ENCODE peak calls at places on chromosomes 11 and 22, in five cellular contexts. H is body of pancreas, N is lower leg skin, A is A549, I is HCT116. S is an unnamed sample.

GRCh38 chr11:18698341-18699268 is at the start of gene TMEM86A:
- DNase-seq in H (peak; percentile 97), I (peak; percentile 59), A (peak; percentile 90), N (peak; percentile 90), S (peak; percentile 96)

GRCh38 chr11:116856423-116856822 is 19.0 kb upstream of the APOA1 start:
- DNase-seq in N (no peak), A (no peak), I (no peak), H (no peak), S (no peak)

GRCh38 chr11:35206616-35207015 is 67.6 kb downstream of the CD44 start:
- DNase-seq in A (no peak), I (no peak), H (no peak), N (no peak), S (no peak)

GRCh38 chr11:66958232-66958955 is at the start of gene PC:
- DNase-seq in A (peak; percentile 99), I (peak; percentile 99), N (peak; percentile 99), H (peak; percentile 99), S (peak; percentile 100)

GRCh38 chr11:14308114-14308896 is 50.7 kb downstream of the RRAS2 start:
- DNase-seq in A (peak; percentile 59), I (peak; percentile 12), N (no peak), H (no peak), S (no peak)

GRCh38 chr22:43956805-43957463 is 1.7 kb downstream of the SAMM50 start:
- DNase-seq in H (no peak), N (no peak), I (no peak), A (no peak), S (no peak)

GRCh38 chr11:79406376-79406775 is 34.5 kb downstream of the TENM4 start:
- DNase-seq in I (no peak), N (no peak), A (no peak), H (no peak), S (no peak)

GRCh38 chr22:23751441-23751996 is 607 bp upstream of the ZNF70 start:
- DNase-seq in I (no peak), A (no peak), N (no peak), H (peak; percentile 53), S (peak; percentile 62)

GRCh38 chr22:20138868-20139267 is 7.3 kb downstream of the ZDHHC8 start:
- DNase-seq in A (no peak), N (no peak), H (no peak), I (no peak), S (peak; percentile 63)

GRCh38 chr11:10305262-10305963 is 540 bp downstream of the ADM start:
- DNase-seq in H (peak; percentile 49), A (no peak), N (no peak), I (no peak), S (no peak)

GRCh38 chr11:62715150-62716130 is 8.0 kb downstream of the GNG3 start:
- DNase-seq in N (no peak), A (no peak), I (no peak), H (no peak), S (no peak)

GRCh38 chr22:19943665-19944026 is 2.0 kb upstream of the TXNRD2 start:
- DNase-seq in N (no peak), I (no peak), H (peak; percentile 34), A (peak; percentile 29), S (no peak)

GRCh38 chr11:65013130-65013691 is 749 bp upstream of the ARL2 start:
- DNase-seq in I (no peak), H (peak; percentile 93), A (peak; percentile 94), N (peak; percentile 89), S (peak; percentile 94)

GRCh38 chr11:107549253-107549953 is 16.1 kb downstream of the ALKBH8 start:
- DNase-seq in I (no peak), N (no peak), A (no peak), H (no peak), S (no peak)

GRCh38 chr22:30325724-30326703 is 727 bp downstream of the TBC1D10A start:
- DNase-seq in N (no peak), A (no peak), I (no peak), H (peak; percentile 47), S (peak; percentile 58)

GRCh38 chr11:36743039-36743438 is 145.0 kb upstream of the RAG2 start:
- DNase-seq in H (no peak), I (no peak), A (no peak), N (no peak), S (no peak)

GRCh38 chr11:131217313-131218297 is 152.8 kb upstream of the NTM start:
- DNase-seq in N (no peak), I (no peak), H (no peak), A (no peak), S (peak; percentile 43)

GRCh38 chr11:31813961-31814868 is 3.1 kb upstream of the PAX6 start:
- DNase-seq in N (no peak), I (no peak), A (no peak), H (no peak), S (no peak)

GRCh38 chr22:41565403-41566054 is 4.7 kb downstream of the CSDC2 start:
- DNase-seq in I (peak; percentile 61), H (no peak), A (peak; percentile 71), N (no peak), S (peak; percentile 64)

GRCh38 chr11:65743928-65744698 is 23.5 kb upstream of the RNASEH2C start:
- DNase-seq in A (peak; percentile 49), N (no peak), I (peak; percentile 62), H (peak; percentile 80), S (peak; percentile 68)

GRCh38 chr11:50214376-50214775 is 181.7 kb downstream of the OR4C45 start:
- DNase-seq in A (no peak), I (no peak), H (no peak), N (no peak), S (no peak)

GRCh38 chr11:114478768-114479167 is 39.5 kb downstream of the REXO2 start:
- DNase-seq in N (no peak), A (no peak), H (no peak), I (no peak), S (no peak)

GRCh38 chr11:110479445-110480101 is 49.8 kb downstream of the FDX1 start:
- DNase-seq in I (no peak), A (no peak), H (no peak), N (no peak), S (no peak)

GRCh38 chr11:12591706-12592105 is 82.5 kb upstream of the TEAD1 start:
- DNase-seq in I (no peak), N (no peak), A (no peak), H (no peak), S (no peak)

GRCh38 chr11:81987829-81988472 is 745.7 kb downstream of the FAM181B start:
- DNase-seq in A (no peak), I (no peak), H (peak; percentile 56), N (no peak), S (peak; percentile 90)

GRCh38 chr22:27206747-27207133 is 549.4 kb downstream of the MIAT start:
- DNase-seq in A (no peak), H (no peak), N (no peak), I (no peak), S (no peak)

GRCh38 chr11:134228625-134229024 is 4.2 kb downstream of the VPS26B start:
- DNase-seq in A (no peak), N (no peak), I (no peak), H (no peak), S (no peak)

GRCh38 chr11:75768112-75768908 is at the start of gene DGAT2:
- DNase-seq in N (no peak), H (peak; percentile 81), I (peak; percentile 47), A (peak; percentile 83), S (peak; percentile 80)

GRCh38 chr11:59418151-59418550 is 8.1 kb downstream of the OR5A2 start:
- DNase-seq in A (no peak), H (no peak), N (no peak), I (no peak), S (no peak)

GRCh38 chr11:72924568-72925190 is 110.5 kb downstream of the ATG16L2 start:
- DNase-seq in A (peak; percentile 11), I (peak; percentile 8), N (no peak), H (no peak), S (no peak)

GRCh38 chr11:561148-562003 is 606 bp downstream of the RASSF7 start:
- DNase-seq in N (no peak), A (peak; percentile 78), I (no peak), H (peak; percentile 87), S (peak; percentile 40)

GRCh38 chr11:12090761-12091261 is 19.6 kb upstream of the MICAL2 start:
- DNase-seq in A (no peak), H (peak; percentile 16), N (no peak), I (peak; percentile 73), S (no peak)

DNA sequence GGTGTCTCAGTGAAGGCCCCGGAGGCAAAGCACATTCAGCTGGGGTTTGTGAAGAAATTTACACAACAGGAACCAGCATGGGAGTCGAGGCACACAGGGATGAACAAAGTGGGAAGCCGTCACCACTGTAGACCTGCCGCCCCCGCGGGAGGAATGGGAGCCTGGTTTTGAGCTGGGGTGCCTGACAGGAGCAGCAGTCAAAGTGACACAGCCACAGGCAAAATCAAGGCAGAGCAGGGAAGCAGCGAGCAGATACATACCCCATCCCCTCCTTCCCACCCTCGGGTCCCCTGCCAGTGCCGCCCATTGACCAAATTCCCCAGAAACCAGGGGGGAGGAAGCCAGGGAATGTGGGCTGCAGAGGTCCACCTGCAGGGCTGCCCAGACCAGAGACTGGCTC is 20.8 kb downstream of the P2RX3 start:
- DNase-seq in N (no peak), I (no peak), A (no peak), H (no peak), S (no peak)
- TF ChIP-seq POLR2A in N (no peak), I (no peak), A (no peak), H (no peak), S (no peak)

DNA sequence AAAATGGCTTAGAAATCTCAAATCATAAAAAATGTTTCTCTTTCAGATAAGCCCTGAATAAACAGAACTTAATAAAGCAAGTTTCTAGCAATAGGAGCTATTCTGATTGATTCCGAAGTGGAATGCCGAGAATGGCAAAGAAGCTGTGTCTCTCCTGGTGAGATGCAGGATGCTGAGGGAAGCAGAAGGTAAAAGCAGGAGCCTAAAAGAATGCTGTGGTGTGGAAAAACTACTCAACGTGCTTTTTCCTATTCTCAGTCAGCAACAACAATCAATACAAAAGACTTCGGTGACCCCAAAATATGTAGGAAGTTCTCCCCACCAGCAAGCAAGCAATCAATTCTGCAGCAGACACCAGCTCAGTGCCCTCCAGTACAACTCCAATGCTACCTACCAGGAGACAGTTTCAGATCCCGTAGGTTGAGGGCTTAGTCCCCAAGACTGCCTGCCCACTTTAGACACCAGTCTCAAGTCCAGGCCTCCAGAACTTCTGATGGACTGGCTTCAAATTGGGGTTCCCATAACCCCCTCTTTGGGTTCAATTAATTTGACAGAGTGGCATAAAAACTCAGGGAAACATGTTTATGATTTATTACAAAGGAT is 6.6 kb downstream of the CTSC start:
- DNase-seq in N (no peak), H (no peak), I (no peak), A (no peak), S (no peak)
- TF ChIP-seq POLR2A in N (no peak), H (no peak), I (no peak), A (no peak), S (no peak)

GRCh38 chr11:44049832-44050231 is 2.1 kb downstream of the ACCSL start:
- DNase-seq in I (no peak), A (no peak), N (no peak), H (no peak), S (no peak)
- TF ChIP-seq POLR2A in I (no peak), A (no peak), N (no peak), H (no peak), S (no peak)

DNA sequence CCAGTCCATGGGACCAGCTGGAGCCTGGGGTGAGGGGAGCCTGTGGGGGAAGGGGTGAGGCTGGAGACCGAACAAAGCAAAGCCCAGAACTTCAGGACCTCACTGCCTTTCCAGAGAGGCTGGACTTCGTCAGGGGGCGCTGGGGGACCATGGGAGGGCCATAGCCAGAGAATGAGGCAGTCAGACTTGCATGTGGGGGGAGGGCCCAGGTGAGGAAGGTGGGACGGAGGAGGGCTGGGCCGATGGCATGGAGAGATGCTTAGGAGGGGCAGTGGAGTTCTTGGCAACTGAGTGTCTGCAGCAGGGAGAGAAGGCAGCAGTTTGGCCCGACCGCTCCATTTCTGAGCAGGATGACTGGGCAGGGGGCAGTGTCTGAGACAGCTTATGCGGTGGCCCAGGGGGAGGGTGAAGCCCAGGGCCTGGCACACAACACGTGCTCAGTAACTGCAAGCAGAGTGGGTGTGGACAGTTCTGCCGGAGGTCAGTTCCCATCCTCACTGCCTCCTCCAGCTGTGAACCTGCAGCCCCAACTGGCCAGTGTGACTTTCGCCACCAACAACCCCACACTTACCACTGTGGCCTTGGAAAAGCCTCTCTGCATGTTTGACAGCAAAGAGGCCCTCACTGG is 796 bp downstream of the UPK3A start:
- DNase-seq in N (no peak), A (no peak), H (no peak), I (no peak), S (no peak)
- TF ChIP-seq POLR2A in N (no peak), A (no peak), H (no peak), I (no peak), S (no peak)